ENCODE peak calls at places on chromosomes 2 and 18, in four cellular contexts. One of them, this sample, is unnamed.

GRCh38 chr2:223644116-223644515 is 42.0 kb upstream of the SCG2 start:
- DNase-seq in psoas muscle: no peak
- DNase-seq in neural progenitor cell: peak; percentile 30
- DNase-seq in heart right ventricle: no peak
- DNase-seq in this sample: no peak

GRCh38 chr2:28408764-28409599 is 16.3 kb downstream of the FOSL2 start:
- DNase-seq in psoas muscle: no peak
- DNase-seq in neural progenitor cell: no peak
- DNase-seq in heart right ventricle: no peak
- DNase-seq in this sample: no peak

GRCh38 chr18:25039781-25040180 is 312.2 kb downstream of the ZNF521 start:
- DNase-seq in psoas muscle: no peak
- DNase-seq in neural progenitor cell: no peak
- DNase-seq in heart right ventricle: no peak
- DNase-seq in this sample: no peak

GRCh38 chr2:183284606-183285005 is 160.4 kb downstream of the NUP35 start:
- DNase-seq in psoas muscle: no peak
- DNase-seq in neural progenitor cell: no peak
- DNase-seq in heart right ventricle: no peak
- DNase-seq in this sample: no peak

GRCh38 chr2:3768960-3769765 is 65.8 kb downstream of the DCDC2C start:
- DNase-seq in psoas muscle: no peak
- DNase-seq in neural progenitor cell: no peak
- DNase-seq in heart right ventricle: no peak
- DNase-seq in this sample: peak; percentile 29

GRCh38 chr2:215794829-215795546 is 218.4 kb downstream of the MREG start:
- DNase-seq in psoas muscle: no peak
- DNase-seq in neural progenitor cell: peak; percentile 75
- DNase-seq in heart right ventricle: no peak
- DNase-seq in this sample: no peak

GRCh38 chr2:12005886-12006681 is 259.7 kb downstream of the LPIN1 start:
- DNase-seq in psoas muscle: no peak
- DNase-seq in neural progenitor cell: peak; percentile 19
- DNase-seq in heart right ventricle: peak; percentile 20
- DNase-seq in this sample: no peak

GRCh38 chr2:227241005-227241404 is 76.6 kb downstream of the COL4A3 start:
- DNase-seq in psoas muscle: no peak
- DNase-seq in neural progenitor cell: peak; percentile 31
- DNase-seq in heart right ventricle: no peak
- DNase-seq in this sample: no peak

GRCh38 chr2:5453224-5453623 is 239.0 kb upstream of the SOX11 start:
- DNase-seq in psoas muscle: no peak
- DNase-seq in neural progenitor cell: no peak
- DNase-seq in heart right ventricle: no peak
- DNase-seq in this sample: no peak

GRCh38 chr2:208062113-208062512 is 36.8 kb upstream of the PLEKHM3 start:
- DNase-seq in psoas muscle: no peak
- DNase-seq in neural progenitor cell: peak; percentile 85
- DNase-seq in heart right ventricle: no peak
- DNase-seq in this sample: no peak

GRCh38 chr2:226358688-226359087 is 440.9 kb downstream of the IRS1 start:
- DNase-seq in psoas muscle: no peak
- DNase-seq in neural progenitor cell: no peak
- DNase-seq in heart right ventricle: no peak
- DNase-seq in this sample: no peak

GRCh38 chr18:44805643-44806042 is 125.0 kb downstream of the SETBP1 start:
- DNase-seq in psoas muscle: no peak
- DNase-seq in neural progenitor cell: no peak
- DNase-seq in heart right ventricle: no peak
- DNase-seq in this sample: no peak

GRCh38 chr2:145798419-145798818 is 1278.5 kb upstream of the ZEB2 start:
- DNase-seq in psoas muscle: no peak
- DNase-seq in neural progenitor cell: no peak
- DNase-seq in heart right ventricle: no peak
- DNase-seq in this sample: no peak

GRCh38 chr2:175855794-175856453 is 146.1 kb downstream of the LNPK start:
- DNase-seq in psoas muscle: peak; percentile 84
- DNase-seq in neural progenitor cell: no peak
- DNase-seq in heart right ventricle: peak; percentile 34
- DNase-seq in this sample: peak; percentile 71

GRCh38 chr2:204691911-204692510 is 146.7 kb downstream of the PARD3B start:
- DNase-seq in psoas muscle: no peak
- DNase-seq in neural progenitor cell: peak; percentile 81
- DNase-seq in heart right ventricle: no peak
- DNase-seq in this sample: no peak

GRCh38 chr2:215930505-215931233 is 82.7 kb downstream of the MREG start:
- DNase-seq in psoas muscle: no peak
- DNase-seq in neural progenitor cell: no peak
- DNase-seq in heart right ventricle: no peak
- DNase-seq in this sample: no peak

GRCh38 chr18:48631851-48632250 is 93.0 kb downstream of the CTIF start:
- DNase-seq in psoas muscle: no peak
- DNase-seq in neural progenitor cell: no peak
- DNase-seq in heart right ventricle: no peak
- DNase-seq in this sample: no peak

GRCh38 chr2:120066708-120067547 is 54.1 kb downstream of the EPB41L5 start:
- DNase-seq in psoas muscle: no peak
- DNase-seq in neural progenitor cell: no peak
- DNase-seq in heart right ventricle: no peak
- DNase-seq in this sample: no peak

DNA sequence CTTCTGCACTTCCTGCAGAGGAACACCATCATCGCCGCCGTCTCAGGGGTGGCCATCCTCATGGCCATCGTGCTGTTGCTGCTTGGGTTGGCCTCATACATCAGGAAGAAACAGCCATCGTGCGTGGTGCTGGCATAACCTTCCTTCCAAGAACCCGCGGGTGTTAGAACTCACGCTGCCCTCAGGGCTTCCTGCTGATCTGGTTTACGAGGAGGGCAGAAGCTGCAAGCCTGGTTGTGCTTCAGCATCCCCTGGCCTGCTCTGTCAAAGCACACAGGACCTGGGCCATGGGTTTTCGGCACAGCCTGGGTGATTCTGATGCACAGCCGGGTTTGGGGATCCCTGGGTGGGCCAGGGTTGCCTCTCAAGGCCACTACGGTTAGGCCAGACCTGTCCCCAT is 12.2 kb upstream of the ZAP70 start:
- DNase-seq in psoas muscle: no peak
- DNase-seq in neural progenitor cell: no peak
- DNase-seq in heart right ventricle: no peak
- DNase-seq in this sample: no peak
- H3K27ac ChIP-seq in psoas muscle: no peak overlapping the region
- H3K27ac ChIP-seq in neural progenitor cell: no peak overlapping the region
- H3K27ac ChIP-seq in heart right ventricle: no peak overlapping the region
- H3K27ac ChIP-seq in this sample: no peak overlapping the region

DNA sequence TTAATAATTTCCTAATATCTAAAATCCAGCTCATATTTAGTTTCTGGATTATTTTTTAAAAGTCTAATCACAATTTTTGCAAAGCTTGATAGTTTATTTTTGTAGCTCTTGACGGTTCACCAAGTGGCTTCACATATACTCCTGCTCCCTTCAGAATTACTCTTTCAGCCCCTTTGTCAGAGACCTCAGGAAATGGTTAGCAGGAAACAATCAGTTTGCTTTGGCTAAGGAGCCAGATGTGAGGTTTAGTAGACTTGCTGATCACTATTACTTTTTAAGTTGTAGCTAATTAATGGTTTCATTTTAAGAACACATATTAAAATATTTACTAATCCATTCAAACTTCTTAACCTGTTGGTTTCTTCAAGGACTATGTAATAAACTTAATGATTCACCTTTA is 2.3 kb downstream of the RBBP8 start:
- DNase-seq in psoas muscle: no peak
- DNase-seq in neural progenitor cell: peak; percentile 38
- DNase-seq in heart right ventricle: no peak
- DNase-seq in this sample: no peak
- H3K4me3 ChIP-seq in psoas muscle: no peak overlapping the region
- H3K4me3 ChIP-seq in neural progenitor cell: peak overlapping the region; percentile 68
- H3K4me3 ChIP-seq in heart right ventricle: no peak overlapping the region
- H3K4me3 ChIP-seq in this sample: no peak overlapping the region

GRCh38 chr18:76988827-76989646 is 143.5 kb downstream of the MBP start:
- DNase-seq in psoas muscle: no peak
- DNase-seq in neural progenitor cell: no peak
- DNase-seq in heart right ventricle: no peak
- DNase-seq in this sample: no peak
- H3K27ac ChIP-seq in psoas muscle: peak overlapping the region; percentile 41
- H3K27ac ChIP-seq in neural progenitor cell: no peak overlapping the region
- H3K27ac ChIP-seq in heart right ventricle: peak overlapping the region; percentile 25
- H3K27ac ChIP-seq in this sample: peak overlapping the region; percentile 46

GRCh38 chr2:168210216-168210897 is 37.0 kb downstream of the STK39 start:
- DNase-seq in psoas muscle: no peak
- DNase-seq in neural progenitor cell: no peak
- DNase-seq in heart right ventricle: no peak
- DNase-seq in this sample: no peak
- H3K4me3 ChIP-seq in psoas muscle: peak overlapping the region; percentile 20
- H3K4me3 ChIP-seq in neural progenitor cell: no peak overlapping the region
- H3K4me3 ChIP-seq in heart right ventricle: no peak overlapping the region
- H3K4me3 ChIP-seq in this sample: no peak overlapping the region

GRCh38 chr18:61955644-61956043 is 62.8 kb upstream of the RNF152 start:
- DNase-seq in psoas muscle: no peak
- DNase-seq in neural progenitor cell: no peak
- DNase-seq in heart right ventricle: no peak
- DNase-seq in this sample: no peak
- H3K27ac ChIP-seq in psoas muscle: no peak overlapping the region
- H3K27ac ChIP-seq in neural progenitor cell: no peak overlapping the region
- H3K27ac ChIP-seq in heart right ventricle: no peak overlapping the region
- H3K27ac ChIP-seq in this sample: no peak overlapping the region

This sample was measured in dorsolateral prefrontal cortex.